ENCODE peak calls at places on chromosomes 3 and 15, in ten cellular contexts. W, N, H, M, P, Q, A, S, I and K are unnamed samples.

GRCh38 chr3:86887876-86888275 is 103.1 kb downstream of the VGLL3 start:
- DNase-seq in W (no peak), N (no peak), H (no peak), M (no peak), P (no peak), Q (no peak), A (no peak), S (no peak), I (no peak), K (no peak)

GRCh38 chr15:96053039-96054021 is 277.2 kb upstream of the NR2F2 start:
- DNase-seq in W (no peak), N (peak), H (no peak), M (peak), P (no peak), Q (peak), A (peak), S (peak), I (no peak), K (peak)

GRCh38 chr3:8280161-8280560 is 221.5 kb upstream of the LMCD1 start:
- DNase-seq in W (no peak), N (no peak), H (no peak), M (no peak), P (no peak), Q (no peak), A (no peak), S (no peak), I (no peak), K (no peak)

GRCh38 chr15:65832549-65833364 is 36.5 kb upstream of the RAB11A start:
- DNase-seq in W (no peak), N (peak), H (peak), M (peak), P (peak), Q (peak), A (peak), S (peak), I (peak), K (peak)

GRCh38 chr3:113377158-113377557 is 64.1 kb downstream of the CFAP44 start:
- DNase-seq in W (no peak), N (no peak), H (no peak), M (no peak), P (no peak), Q (no peak), A (no peak), S (no peak), I (no peak), K (peak)

GRCh38 chr15:71551566-71551965 is 258.8 kb upstream of the NR2E3 start:
- DNase-seq in W (no peak), N (no peak), H (no peak), M (no peak), P (no peak), Q (no peak), A (no peak), S (no peak), I (no peak), K (no peak)

GRCh38 chr3:73115806-73116205 is 54.3 kb downstream of the EBLN2 start:
- DNase-seq in W (no peak), N (no peak), H (no peak), M (no peak), P (no peak), Q (no peak), A (no peak), S (no peak), I (no peak), K (no peak)

GRCh38 chr3:52280046-52280445 is 1.6 kb upstream of the WDR82 start:
- DNase-seq in W (no peak), N (peak), H (peak), M (no peak), P (no peak), Q (no peak), A (no peak), S (no peak), I (no peak), K (no peak)

GRCh38 chr3:146646251-146646650 is 41.1 kb upstream of the PLSCR5 start:
- DNase-seq in W (no peak), N (no peak), H (no peak), M (no peak), P (no peak), Q (no peak), A (no peak), S (no peak), I (no peak), K (no peak)

GRCh38 chr15:47551079-47551478 is 166.2 kb upstream of the SEMA6D start:
- DNase-seq in W (no peak), N (no peak), H (no peak), M (no peak), P (no peak), Q (no peak), A (no peak), S (no peak), I (no peak), K (peak)

GRCh38 chr3:43327184-43327950 is 41.0 kb downstream of the SNRK start:
- DNase-seq in W (no peak), N (peak), H (no peak), M (no peak), P (no peak), Q (no peak), A (no peak), S (peak), I (no peak), K (no peak)

GRCh38 chr15:80174017-80174746 is 21.4 kb downstream of the FAH start:
- DNase-seq in W (no peak), N (no peak), H (peak), M (no peak), P (peak), Q (no peak), A (no peak), S (no peak), I (no peak), K (peak)

GRCh38 chr3:43647331-43648166 is 25.7 kb upstream of the ANO10 start:
- DNase-seq in W (peak), N (no peak), H (no peak), M (no peak), P (peak), Q (no peak), A (no peak), S (no peak), I (no peak), K (no peak)

GRCh38 chr15:100338971-100339444 is 2.8 kb downstream of the ADAMTS17 start:
- DNase-seq in W (peak), N (peak), H (no peak), M (no peak), P (peak), Q (no peak), A (peak), S (peak), I (no peak), K (peak)

GRCh38 chr3:139491027-139491700 is 14.8 kb upstream of the RBP2 start:
- DNase-seq in W (no peak), N (no peak), H (no peak), M (no peak), P (no peak), Q (no peak), A (no peak), S (no peak), I (no peak), K (no peak)

GRCh38 chr15:55407631-55407948 is 569 bp downstream of the CCPG1 start:
- DNase-seq in W (peak), N (no peak), H (no peak), M (no peak), P (peak), Q (no peak), A (no peak), S (no peak), I (no peak), K (peak)

GRCh38 chr3:38608086-38608775 is 41.3 kb downstream of the SCN5A start:
- DNase-seq in W (no peak), N (no peak), H (no peak), M (peak), P (no peak), Q (peak), A (no peak), S (no peak), I (no peak), K (peak)

GRCh38 chr3:52053307-52054304 is 2.8 kb downstream of the DUSP7 start:
- DNase-seq in W (peak), N (no peak), H (no peak), M (no peak), P (peak), Q (peak), A (no peak), S (peak), I (no peak), K (peak)

GRCh38 chr3:27623085-27623753 is 98.9 kb downstream of the EOMES start:
- DNase-seq in W (no peak), N (no peak), H (no peak), M (no peak), P (no peak), Q (no peak), A (peak), S (peak), I (no peak), K (no peak)

GRCh38 chr15:92906563-92907081 is 6.5 kb downstream of the CHD2 start:
- DNase-seq in W (no peak), N (no peak), H (no peak), M (no peak), P (no peak), Q (no peak), A (no peak), S (no peak), I (no peak), K (no peak)

GRCh38 chr3:62370112-62371031 is 3.0 kb downstream of the FEZF2 start:
- DNase-seq in W (no peak), N (no peak), H (no peak), M (no peak), P (no peak), Q (no peak), A (no peak), S (no peak), I (no peak), K (no peak)

GRCh38 chr15:22966321-22967083 is 13.7 kb downstream of the CYFIP1 start:
- DNase-seq in W (no peak), N (no peak), H (no peak), M (peak), P (no peak), Q (no peak), A (no peak), S (no peak), I (no peak), K (no peak)

GRCh38 chr3:141960731-141961130 is 84.3 kb downstream of the ATP1B3 start:
- DNase-seq in W (no peak), N (no peak), H (peak), M (no peak), P (peak), Q (no peak), A (no peak), S (no peak), I (no peak), K (no peak)

GRCh38 chr3:132347811-132348210 is 30.6 kb downstream of the ACP3 start:
- DNase-seq in W (no peak), N (no peak), H (no peak), M (no peak), P (no peak), Q (no peak), A (no peak), S (no peak), I (no peak), K (no peak)

GRCh38 chr3:114121996-114122709 is 56.7 kb downstream of the DRD3 start:
- DNase-seq in W (peak), N (no peak), H (peak), M (no peak), P (peak), Q (no peak), A (peak), S (peak), I (no peak), K (no peak)

GRCh38 chr3:183455064-183455463 is 26.6 kb upstream of the MCF2L2 start:
- DNase-seq in W (no peak), N (peak), H (peak), M (no peak), P (peak), Q (no peak), A (no peak), S (no peak), I (no peak), K (peak)

GRCh38 chr3:25090869-25091453 is 337.1 kb upstream of the RARB start:
- DNase-seq in W (no peak), N (no peak), H (no peak), M (no peak), P (no peak), Q (no peak), A (no peak), S (no peak), I (no peak), K (no peak)

GRCh38 chr3:15399970-15400369 is 27.4 kb downstream of the METTL6 start:
- DNase-seq in W (peak), N (no peak), H (no peak), M (no peak), P (no peak), Q (no peak), A (no peak), S (no peak), I (no peak), K (no peak)

GRCh38 chr3:119586707-119587317 is 7.5 kb downstream of the ADPRH start:
- DNase-seq in W (no peak), N (no peak), H (no peak), M (no peak), P (peak), Q (no peak), A (no peak), S (no peak), I (no peak), K (no peak)

GRCh38 chr15:93467327-93467726 is 378.3 kb upstream of the RGMA start:
- DNase-seq in W (peak), N (no peak), H (no peak), M (no peak), P (no peak), Q (no peak), A (peak), S (peak), I (no peak), K (no peak)

GRCh38 chr3:7800006-7800780 is 701.4 kb upstream of the LMCD1 start:
- DNase-seq in W (peak), N (peak), H (no peak), M (no peak), P (no peak), Q (no peak), A (no peak), S (no peak), I (no peak), K (peak)

GRCh38 chr3:41000471-41000870 is 198.8 kb upstream of the CTNNB1 start:
- DNase-seq in W (no peak), N (no peak), H (peak), M (no peak), P (no peak), Q (no peak), A (peak), S (no peak), I (no peak), K (peak)

GRCh38 chr3:47836986-47837385 is 34.0 kb downstream of the DHX30 start:
- DNase-seq in W (no peak), N (no peak), H (no peak), M (no peak), P (no peak), Q (no peak), A (no peak), S (no peak), I (no peak), K (peak)

GRCh38 chr3:127985655-127986225 is 66.5 kb upstream of the SEC61A1 start:
- DNase-seq in W (no peak), N (no peak), H (no peak), M (no peak), P (no peak), Q (no peak), A (no peak), S (no peak), I (no peak), K (peak)

GRCh38 chr3:47266709-47267489 is 15.7 kb downstream of the KIF9 start:
- DNase-seq in W (peak), N (no peak), H (peak), M (peak), P (peak), Q (no peak), A (peak), S (peak), I (peak), K (peak)

GRCh38 chr3:53842436-53843194 is 3.6 kb downstream of the CHDH start:
- DNase-seq in W (no peak), N (peak), H (no peak), M (peak), P (no peak), Q (no peak), A (no peak), S (peak), I (no peak), K (no peak)